ENCODE peak calls at places on chromosomes 12 and 14, in seven cellular contexts. Z, V, K, A, D, Y and F are unnamed samples.

GRCh38 chr14:104387385-104388010 is 192.1 kb upstream of the C14orf180 start:
- DNase-seq in Y (no peak), D (no peak), K (no peak), A (no peak), V (no peak), Z (no peak), F (no peak)

GRCh38 chr14:68950111-68950510 is 29.0 kb downstream of the ACTN1 start:
- DNase-seq in D (no peak), K (no peak), Z (no peak), Y (no peak), V (peak), A (no peak), F (no peak)

GRCh38 chr14:23366163-23366921 is 1.4 kb upstream of the EFS start:
- DNase-seq in V (peak), Y (peak), A (no peak), Z (peak), D (no peak), K (peak), F (no peak)

GRCh38 chr12:104827587-104827986 is 130.5 kb downstream of the SLC41A2 start:
- DNase-seq in V (no peak), D (no peak), K (no peak), Y (no peak), A (no peak), Z (no peak), F (no peak)

GRCh38 chr12:12126551-12126950 is 55.8 kb downstream of the BCL2L14 start:
- DNase-seq in K (no peak), Y (no peak), V (no peak), D (no peak), A (no peak), Z (no peak), F (no peak)

GRCh38 chr12:101299931-101300330 is 20.0 kb downstream of the UTP20 start:
- DNase-seq in K (no peak), A (no peak), Y (peak), Z (no peak), V (peak), D (no peak), F (no peak)

GRCh38 chr14:56686416-56686815 is 106.8 kb downstream of the TMEM260 start:
- DNase-seq in Z (no peak), Y (peak), K (no peak), D (no peak), A (no peak), V (no peak), F (no peak)

GRCh38 chr14:24426912-24427536 is 2.4 kb downstream of the CBLN3 start:
- DNase-seq in A (no peak), K (no peak), Z (no peak), V (no peak), Y (no peak), D (no peak), F (no peak)

GRCh38 chr14:54805080-54805479 is 97.5 kb downstream of the GCH1 start:
- DNase-seq in K (no peak), D (no peak), Z (peak), A (no peak), V (peak), Y (no peak), F (no peak)

GRCh38 chr14:95480109-95480886 is 36.2 kb downstream of the SYNE3 start:
- DNase-seq in V (peak), Y (no peak), A (peak), Z (peak), K (peak), D (no peak), F (peak)